ENCODE peak calls at places on chromosomes 11 and 22, in five cellular contexts. One of them, this sample, is unnamed.

GRCh38 chr11:111777094-111778046 is 11.2 kb upstream of the PPP2R1B start:
- DNase-seq in HFF-Myc: no peak
- DNase-seq in RWPE1: peak
- DNase-seq in Right ventricle myocardium superior: no peak
- DNase-seq in T-helper 2 cell: peak
- DNase-seq in this sample: peak

GRCh38 chr22:41367680-41368542 is 13.8 kb upstream of the TEF start:
- DNase-seq in HFF-Myc: no peak
- DNase-seq in T-helper 2 cell: no peak
- DNase-seq in RWPE1: no peak
- DNase-seq in Right ventricle myocardium superior: peak
- DNase-seq in this sample: no peak

GRCh38 chr11:78560826-78561484 is 13.7 kb downstream of the NARS2 start:
- DNase-seq in HFF-Myc: no peak
- DNase-seq in RWPE1: no peak
- DNase-seq in Right ventricle myocardium superior: no peak
- DNase-seq in T-helper 2 cell: no peak
- DNase-seq in this sample: no peak

GRCh38 chr22:22687638-22688500 is 43.5 kb downstream of the GGTLC2 start:
- DNase-seq in RWPE1: peak
- DNase-seq in T-helper 2 cell: no peak
- DNase-seq in Right ventricle myocardium superior: no peak
- DNase-seq in HFF-Myc: peak
- DNase-seq in this sample: peak

GRCh38 chr11:12705874-12706273 is 31.7 kb downstream of the TEAD1 start:
- DNase-seq in T-helper 2 cell: no peak
- DNase-seq in HFF-Myc: no peak
- DNase-seq in Right ventricle myocardium superior: no peak
- DNase-seq in RWPE1: no peak
- DNase-seq in this sample: no peak

GRCh38 chr22:19875061-19875530 is 20.4 kb upstream of the GNB1L start:
- DNase-seq in Right ventricle myocardium superior: no peak
- DNase-seq in T-helper 2 cell: no peak
- DNase-seq in HFF-Myc: no peak
- DNase-seq in RWPE1: no peak
- DNase-seq in this sample: no peak

GRCh38 chr22:42446151-42446550 is 13.9 kb upstream of the NFAM1 start:
- DNase-seq in HFF-Myc: no peak
- DNase-seq in Right ventricle myocardium superior: no peak
- DNase-seq in T-helper 2 cell: no peak
- DNase-seq in RWPE1: no peak
- DNase-seq in this sample: no peak

GRCh38 chr11:112247198-112247597 is 13.5 kb downstream of the PLET1 start:
- DNase-seq in T-helper 2 cell: no peak
- DNase-seq in Right ventricle myocardium superior: no peak
- DNase-seq in HFF-Myc: no peak
- DNase-seq in RWPE1: no peak
- DNase-seq in this sample: no peak

GRCh38 chr11:113121746-113122145 is 160.5 kb downstream of the NCAM1 start:
- DNase-seq in HFF-Myc: no peak
- DNase-seq in Right ventricle myocardium superior: no peak
- DNase-seq in T-helper 2 cell: no peak
- DNase-seq in RWPE1: no peak
- DNase-seq in this sample: no peak

GRCh38 chr11:110710520-110711381 is 1.5 kb downstream of the ARHGAP20 start:
- DNase-seq in RWPE1: peak
- DNase-seq in Right ventricle myocardium superior: peak
- DNase-seq in HFF-Myc: no peak
- DNase-seq in T-helper 2 cell: no peak
- DNase-seq in this sample: no peak

GRCh38 chr11:46361283-46362145 is 14.3 kb downstream of the DGKZ start:
- DNase-seq in Right ventricle myocardium superior: peak
- DNase-seq in HFF-Myc: no peak
- DNase-seq in RWPE1: no peak
- DNase-seq in T-helper 2 cell: peak
- DNase-seq in this sample: no peak